ENCODE peak calls at places on chromosome 10, in four cellular contexts. One of them, this sample, is unnamed.

GRCh38 chr10:69837261-69837660 is 35.6 kb downstream of the COL13A1 start:
- DNase-seq in non-pigmented ciliary epithelial cell: no peak
- DNase-seq in GM13976: no peak
- DNase-seq in upper lobe of left lung: no peak
- DNase-seq in this sample: no peak

GRCh38 chr10:667096-667495 is 22.4 kb downstream of the DIP2C start:
- DNase-seq in upper lobe of left lung: no peak
- DNase-seq in non-pigmented ciliary epithelial cell: no peak
- DNase-seq in GM13976: no peak
- DNase-seq in this sample: no peak

GRCh38 chr10:64463406-64463805 is 942.2 kb downstream of the REEP3 start:
- DNase-seq in upper lobe of left lung: no peak
- DNase-seq in non-pigmented ciliary epithelial cell: no peak
- DNase-seq in GM13976: no peak
- DNase-seq in this sample: no peak

GRCh38 chr10:50325449-50326188 is 74.3 kb upstream of the ASAH2 start:
- DNase-seq in GM13976: peak
- DNase-seq in upper lobe of left lung: peak
- DNase-seq in non-pigmented ciliary epithelial cell: peak
- DNase-seq in this sample: peak

GRCh38 chr10:7572435-7572834 is 94.3 kb downstream of the ITIH5 start:
- DNase-seq in upper lobe of left lung: peak
- DNase-seq in GM13976: no peak
- DNase-seq in non-pigmented ciliary epithelial cell: no peak
- DNase-seq in this sample: no peak

GRCh38 chr10:33114451-33114944 is 156.5 kb upstream of the ITGB1 start:
- DNase-seq in GM13976: no peak
- DNase-seq in non-pigmented ciliary epithelial cell: no peak
- DNase-seq in upper lobe of left lung: no peak
- DNase-seq in this sample: no peak

GRCh38 chr10:35506741-35507140 is 98.4 kb upstream of the GJD4 start:
- DNase-seq in upper lobe of left lung: no peak
- DNase-seq in non-pigmented ciliary epithelial cell: no peak
- DNase-seq in GM13976: no peak
- DNase-seq in this sample: no peak

GRCh38 chr10:110456523-110457091 is 41.1 kb upstream of the DUSP5 start:
- DNase-seq in GM13976: no peak
- DNase-seq in upper lobe of left lung: peak
- DNase-seq in non-pigmented ciliary epithelial cell: no peak
- DNase-seq in this sample: no peak

GRCh38 chr10:88820990-88821389 is 18.5 kb downstream of the LIPM start:
- DNase-seq in GM13976: no peak
- DNase-seq in non-pigmented ciliary epithelial cell: no peak
- DNase-seq in upper lobe of left lung: no peak
- DNase-seq in this sample: peak